ENCODE peak calls at places on chromosomes 16 and 17, in nine cellular contexts. W, A, B, L, Z, G, F, K and E are unnamed samples.
A peak's percentile ranks its signal among the peaks of the same experiment; 100 is the strongest.

GRCh38 chr17:69857412-69857835 is 217.6 kb upstream of the KCNJ16 start:
- DNase-seq in W (no peak), A (no peak), B (no peak), L (peak; percentile 74), Z (no peak), G (no peak), F (peak; percentile 66), K (peak; percentile 86), E (peak; percentile 85)

GRCh38 chr16:27982184-27982583 is 81.3 kb downstream of the GSG1L start:
- DNase-seq in W (no peak), A (no peak), B (no peak), L (no peak), Z (peak; percentile 5), G (no peak), F (no peak), K (no peak), E (no peak)

GRCh38 chr17:60231691-60232090 is 81.9 kb downstream of the CA4 start:
- DNase-seq in W (no peak), A (no peak), B (no peak), L (peak; percentile 59), Z (no peak), G (no peak), F (no peak), K (peak; percentile 23), E (no peak)

GRCh38 chr16:89096768-89097527 is 3.3 kb downstream of the ACSF3 start:
- DNase-seq in W (no peak), A (no peak), B (peak; percentile 81), L (no peak), Z (no peak), G (no peak), F (no peak), K (no peak), E (no peak)

GRCh38 chr16:66751135-66751991 is at the start of gene DYNC1LI2:
- DNase-seq in W (peak; percentile 96), A (peak; percentile 78), B (peak; percentile 79), L (peak; percentile 58), Z (peak; percentile 92), G (peak; percentile 83), F (peak; percentile 20), K (peak; percentile 62), E (peak; percentile 63)

GRCh38 chr17:50322271-50322670 is 23.7 kb upstream of the XYLT2 start:
- DNase-seq in W (no peak), A (no peak), B (no peak), L (no peak), Z (no peak), G (no peak), F (no peak), K (no peak), E (no peak)

GRCh38 chr17:50144845-50145531 is 5.5 kb downstream of the PPP1R9B start:
- DNase-seq in W (no peak), A (no peak), B (no peak), L (no peak), Z (no peak), G (no peak), F (no peak), K (no peak), E (peak; percentile 72)

GRCh38 chr16:35391328-35391727 is 1931.9 kb downstream of the TP53TG3F start:
- DNase-seq in W (no peak), A (no peak), B (no peak), L (peak; percentile 29), Z (no peak), G (peak; percentile 32), F (no peak), K (peak; percentile 10), E (peak; percentile 72)

GRCh38 chr17:32355649-32356377 is 5.9 kb downstream of the ZNF207 start:
- DNase-seq in W (no peak), A (no peak), B (no peak), L (no peak), Z (no peak), G (no peak), F (no peak), K (no peak), E (peak; percentile 55)

GRCh38 chr16:72760581-72760980 is 287.3 kb downstream of the ZFHX3 start:
- DNase-seq in W (no peak), A (no peak), B (no peak), L (no peak), Z (no peak), G (no peak), F (no peak), K (no peak), E (no peak)

GRCh38 chr16:3963203-3963602 is 82.7 kb upstream of the CREBBP start:
- DNase-seq in W (no peak), A (no peak), B (peak; percentile 61), L (no peak), Z (no peak), G (peak; percentile 24), F (no peak), K (no peak), E (no peak)

GRCh38 chr17:49108318-49108717 is 24.3 kb upstream of the B4GALNT2 start:
- DNase-seq in W (peak; percentile 48), A (no peak), B (no peak), L (peak; percentile 37), Z (no peak), G (peak; percentile 44), F (peak; percentile 42), K (peak; percentile 88), E (peak; percentile 52)

GRCh38 chr16:23670137-23670776 is 8.4 kb upstream of the PLK1 start:
- DNase-seq in W (no peak), A (no peak), B (no peak), L (peak; percentile 94), Z (no peak), G (no peak), F (peak; percentile 76), K (peak; percentile 85), E (peak; percentile 20)

GRCh38 chr16:89293276-89294143 is 76.0 kb downstream of the ZNF778 start:
- DNase-seq in W (no peak), A (no peak), B (no peak), L (no peak), Z (no peak), G (peak; percentile 95), F (no peak), K (no peak), E (no peak)

DNA sequence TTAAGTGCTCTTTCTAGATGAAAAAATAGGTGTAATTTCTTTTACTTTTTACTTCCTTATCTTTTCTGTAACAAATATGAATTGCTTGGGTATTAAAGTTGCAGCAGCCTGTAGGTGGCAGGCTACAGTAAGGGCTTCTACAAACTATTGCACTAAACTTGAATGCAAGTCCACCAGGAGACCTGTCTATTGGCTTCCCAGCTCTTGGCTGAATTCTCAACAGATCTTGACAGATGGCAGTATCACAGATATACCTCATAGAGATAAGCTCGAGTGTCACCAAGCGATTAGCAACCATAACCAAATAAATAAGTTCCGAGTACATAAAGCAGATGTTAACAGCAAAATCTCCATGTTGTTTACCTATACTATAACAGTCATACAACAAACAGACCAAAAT is 5.9 kb downstream of the BBS2 start:
- DNase-seq in W (no peak), A (peak; percentile 56), B (peak; percentile 33), L (peak; percentile 59), Z (no peak), G (peak; percentile 70), F (peak; percentile 29), K (peak; percentile 74), E (peak; percentile 67)
- TF ChIP-seq CTCF in W (peak; percentile 72), A (peak; percentile 55), B (peak; percentile 75), L (peak; percentile 80), Z (peak; percentile 66), G (peak; percentile 88), F (peak; percentile 81), K (peak; percentile 68), E (peak; percentile 50)

GRCh38 chr16:2487517-2487842 is 12.6 kb downstream of the TBC1D24 start:
- DNase-seq in W (no peak), A (no peak), B (no peak), L (no peak), Z (no peak), G (no peak), F (no peak), K (no peak), E (no peak)

GRCh38 chr16:2487903-2488531 is 13.1 kb downstream of the TBC1D24 start:
- DNase-seq in W (no peak), A (no peak), B (no peak), L (no peak), Z (no peak), G (no peak), F (no peak), K (no peak), E (no peak)

GRCh38 chr16:2484898-2485508 is 10.1 kb downstream of the TBC1D24 start:
- DNase-seq in W (no peak), A (no peak), B (no peak), L (no peak), Z (no peak), G (no peak), F (no peak), K (no peak), E (no peak)

GRCh38 chr16:2485811-2486507 is 11.0 kb downstream of the TBC1D24 start:
- DNase-seq in W (no peak), A (no peak), B (no peak), L (no peak), Z (no peak), G (no peak), F (no peak), K (no peak), E (no peak)

DNA sequence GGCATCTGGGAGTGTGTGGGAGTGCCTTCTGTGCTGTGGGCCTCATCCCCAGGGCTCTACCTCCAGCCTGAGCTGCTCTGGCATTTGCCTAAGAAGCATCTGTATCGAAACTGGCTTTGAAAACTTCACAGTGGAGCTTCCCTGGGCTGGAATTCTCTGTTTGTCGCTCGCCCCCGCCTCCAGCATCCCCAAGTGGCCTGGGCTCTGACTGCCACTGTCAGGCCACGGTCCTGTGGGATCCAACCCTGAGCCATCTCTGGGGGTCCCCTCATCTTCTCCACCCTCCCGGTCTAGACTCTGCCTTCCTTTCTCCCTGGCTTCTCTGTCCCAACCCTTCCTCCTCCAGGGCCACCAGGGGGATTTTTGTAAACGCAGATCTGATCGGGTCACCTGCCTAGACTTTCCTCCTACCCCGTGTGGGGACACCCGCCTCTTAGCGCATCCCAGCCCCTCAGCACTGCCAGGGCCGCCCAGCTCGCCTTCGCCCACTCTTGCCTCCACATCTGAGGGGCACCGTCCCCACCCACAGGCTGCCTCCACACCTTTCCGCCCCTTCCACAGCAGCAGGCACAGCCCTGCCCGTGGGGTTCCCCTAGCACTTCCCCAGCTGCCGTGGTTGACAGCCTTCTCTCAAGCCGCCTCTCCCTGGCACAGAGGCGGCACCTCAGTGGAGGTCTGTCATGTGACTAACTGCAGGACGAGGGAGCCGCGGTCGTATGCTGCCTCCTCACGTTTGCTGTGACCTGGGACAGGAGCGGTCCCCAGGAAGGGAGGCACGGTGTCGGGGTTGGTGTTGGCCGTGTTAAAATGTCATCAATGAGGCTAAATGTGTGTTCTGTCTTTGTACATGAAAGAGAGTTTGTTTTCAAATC is 12.0 kb downstream of the TBC1D24 start:
- DNase-seq in W (no peak), A (peak; percentile 64), B (peak; percentile 78), L (no peak), Z (peak; percentile 88), G (no peak), F (no peak), K (no peak), E (no peak)
- TF ChIP-seq CTCF in W (no peak), A (no peak), B (peak; percentile 65), L (no peak), Z (peak; percentile 28), G (no peak), F (no peak), K (no peak), E (no peak)

GRCh38 chr16:549544-550263 is 10.5 kb upstream of the PRR35 start:
- DNase-seq in W (no peak), A (no peak), B (no peak), L (no peak), Z (no peak), G (peak; percentile 73), F (no peak), K (no peak), E (no peak)
- TF ChIP-seq CTCF in W (no peak), A (no peak), B (no peak), L (no peak), Z (no peak), G (peak; percentile 55), F (no peak), K (peak; percentile 29), E (peak; percentile 9)

GRCh38 chr16:48831081-48831722 is 221.2 kb upstream of the N4BP1 start:
- DNase-seq in W (no peak), A (no peak), B (no peak), L (no peak), Z (no peak), G (peak; percentile 79), F (no peak), K (no peak), E (peak; percentile 14)
- TF ChIP-seq CTCF in W (no peak), A (no peak), B (no peak), L (peak; percentile 28), Z (no peak), G (peak; percentile 58), F (no peak), K (no peak), E (peak; percentile 11)